ENCODE peak calls at places on chromosomes 2 and 18, in ten cellular contexts. O is gastrocnemius medialis; J is astrocyte; U is DND-41; H is tibial nerve; P is fibroblast of lung; Y is HCT116; K is SK-N-SH; I is CD8-positive, alpha-beta memory T cell; T is aorta. A is an unnamed sample.

GRCh38 chr2:151996243-151997003 is 102.4 kb downstream of the CACNB4 start:
- DNase-seq in O (no peak), J (peak), U (no peak), H (no peak), P (no peak), Y (no peak), K (no peak), I (no peak), T (no peak), A (no peak)

GRCh38 chr2:36473230-36473629 is 117.7 kb downstream of the CRIM1 start:
- DNase-seq in O (no peak), J (no peak), U (no peak), H (no peak), P (peak), Y (no peak), K (no peak), I (no peak), T (no peak), A (no peak)

GRCh38 chr2:189819297-189819704 is 35.1 kb downstream of the PMS1 start:
- DNase-seq in O (no peak), J (peak), U (no peak), H (no peak), P (peak), Y (no peak), K (no peak), I (no peak), T (no peak), A (peak)

GRCh38 chr18:25533088-25533676 is 181.2 kb upstream of the ZNF521 start:
- DNase-seq in O (no peak), J (no peak), U (peak), H (no peak), P (no peak), Y (no peak), K (no peak), I (no peak), T (no peak), A (no peak)

GRCh38 chr2:232887171-232887850 is 17.2 kb downstream of the SNORC start:
- DNase-seq in O (no peak), J (no peak), U (no peak), H (no peak), P (no peak), Y (no peak), K (peak), I (no peak), T (no peak), A (peak)

GRCh38 chr18:58054041-58054733 is 10.2 kb downstream of the NEDD4L start:
- DNase-seq in O (no peak), J (peak), U (no peak), H (no peak), P (peak), Y (no peak), K (no peak), I (no peak), T (no peak), A (peak)

GRCh38 chr2:152861349-152861942 is 143.0 kb downstream of the ARL6IP6 start:
- DNase-seq in O (no peak), J (no peak), U (peak), H (no peak), P (peak), Y (peak), K (peak), I (no peak), T (no peak), A (peak)

GRCh38 chr2:217993055-217993645 is 9.6 kb downstream of the TNS1 start:
- DNase-seq in O (no peak), J (peak), U (no peak), H (no peak), P (peak), Y (no peak), K (no peak), I (no peak), T (no peak), A (peak)

GRCh38 chr2:102841107-102841840 is 79.4 kb downstream of the TMEM182 start:
- DNase-seq in O (no peak), J (peak), U (peak), H (no peak), P (peak), Y (peak), K (peak), I (no peak), T (no peak), A (peak)

GRCh38 chr2:47904903-47905453 is 1.3 kb downstream of the FBXO11 start:
- DNase-seq in O (peak), J (peak), U (peak), H (peak), P (no peak), Y (no peak), K (peak), I (peak), T (peak), A (no peak)

GRCh38 chr2:165371356-165371755 is 98.1 kb upstream of the CSRNP3 start:
- DNase-seq in O (no peak), J (no peak), U (no peak), H (no peak), P (no peak), Y (no peak), K (no peak), I (no peak), T (no peak), A (no peak)

GRCh38 chr2:225693259-225693658 is 293.7 kb downstream of the NYAP2 start:
- DNase-seq in O (no peak), J (no peak), U (no peak), H (no peak), P (no peak), Y (no peak), K (no peak), I (no peak), T (no peak), A (no peak)

GRCh38 chr2:103898561-103898960 is 955.4 kb upstream of the POU3F3 start:
- DNase-seq in O (no peak), J (peak), U (no peak), H (no peak), P (no peak), Y (no peak), K (no peak), I (no peak), T (no peak), A (no peak)

GRCh38 chr2:76391663-76392062 is 680.9 kb upstream of the GCFC2 start:
- DNase-seq in O (no peak), J (no peak), U (peak), H (no peak), P (no peak), Y (no peak), K (no peak), I (no peak), T (no peak), A (no peak)

GRCh38 chr2:75533135-75533534 is 27.6 kb downstream of the EVA1A start:
- DNase-seq in O (no peak), J (no peak), U (no peak), H (no peak), P (no peak), Y (no peak), K (no peak), I (no peak), T (no peak), A (no peak)

GRCh38 chr2:229300814-229301213 is 29.7 kb upstream of the PID1 start:
- DNase-seq in O (no peak), J (peak), U (no peak), H (no peak), P (peak), Y (no peak), K (no peak), I (no peak), T (no peak), A (peak)

GRCh38 chr2:53786371-53787254 is at the start of the genes ASB3 and ERLEC1:
- DNase-seq in O (peak), J (peak), U (peak), H (peak), P (peak), Y (peak), K (peak), I (peak), T (peak), A (peak)

GRCh38 chr18:5476961-5477800 is 66.6 kb downstream of the EPB41L3 start:
- DNase-seq in O (no peak), J (peak), U (no peak), H (no peak), P (no peak), Y (no peak), K (no peak), I (no peak), T (no peak), A (no peak)

GRCh38 chr2:219661197-219661954 is 33.9 kb downstream of the SLC4A3 start:
- DNase-seq in O (no peak), J (peak), U (no peak), H (no peak), P (peak), Y (peak), K (no peak), I (no peak), T (no peak), A (no peak)

GRCh38 chr2:43065036-43065435 is 161.4 kb downstream of the ZFP36L2 start:
- DNase-seq in O (no peak), J (no peak), U (no peak), H (no peak), P (no peak), Y (no peak), K (no peak), I (no peak), T (no peak), A (no peak)

GRCh38 chr2:226215902-226216503 is 583.6 kb downstream of the IRS1 start:
- DNase-seq in O (no peak), J (peak), U (peak), H (peak), P (peak), Y (peak), K (peak), I (peak), T (no peak), A (peak)

GRCh38 chr18:77081387-77081773 is 51.2 kb downstream of the MBP start:
- DNase-seq in O (no peak), J (peak), U (no peak), H (no peak), P (peak), Y (no peak), K (no peak), I (no peak), T (no peak), A (peak)

GRCh38 chr2:39778233-39778632 is 825 bp downstream of the THUMPD2 start:
- DNase-seq in O (no peak), J (no peak), U (no peak), H (no peak), P (no peak), Y (no peak), K (peak), I (no peak), T (no peak), A (peak)

GRCh38 chr2:227908266-227909054 is 37.0 kb downstream of the DAW1 start:
- DNase-seq in O (no peak), J (no peak), U (no peak), H (no peak), P (peak), Y (no peak), K (no peak), I (no peak), T (no peak), A (peak)

GRCh38 chr18:67717800-67718199 is 201.3 kb upstream of the DSEL start:
- DNase-seq in O (no peak), J (no peak), U (no peak), H (no peak), P (no peak), Y (no peak), K (no peak), I (no peak), T (no peak), A (no peak)

GRCh38 chr2:64402876-64403275 is 51.1 kb upstream of the LGALSL start:
- DNase-seq in O (no peak), J (no peak), U (no peak), H (no peak), P (peak), Y (no peak), K (no peak), I (no peak), T (no peak), A (peak)

GRCh38 chr2:210541280-210541902 is 15.0 kb upstream of the CPS1 start:
- DNase-seq in O (no peak), J (no peak), U (no peak), H (no peak), P (peak), Y (no peak), K (peak), I (no peak), T (no peak), A (no peak)

GRCh38 chr2:71453404-71454220 is at the start of gene DYSF:
- DNase-seq in O (peak), J (peak), U (no peak), H (no peak), P (peak), Y (no peak), K (peak), I (no peak), T (peak), A (peak)

GRCh38 chr2:72112981-72113846 is 34.4 kb downstream of the CYP26B1 start:
- DNase-seq in O (no peak), J (no peak), U (no peak), H (no peak), P (no peak), Y (no peak), K (no peak), I (no peak), T (no peak), A (peak)

GRCh38 chr18:37403788-37404187 is 161.8 kb downstream of the CELF4 start:
- DNase-seq in O (no peak), J (no peak), U (no peak), H (no peak), P (no peak), Y (no peak), K (no peak), I (no peak), T (no peak), A (no peak)

GRCh38 chr2:173059941-173060575 is 15.6 kb upstream of the MAP3K20 start:
- DNase-seq in O (no peak), J (no peak), U (no peak), H (no peak), P (peak), Y (no peak), K (no peak), I (no peak), T (no peak), A (peak)

GRCh38 chr18:9552189-9552588 is 62.2 kb downstream of the PPP4R1 start:
- DNase-seq in O (no peak), J (peak), U (no peak), H (no peak), P (no peak), Y (no peak), K (no peak), I (no peak), T (no peak), A (no peak)

GRCh38 chr2:74715071-74715791 is 61.2 kb downstream of the SEMA4F start:
- DNase-seq in O (peak), J (peak), U (peak), H (peak), P (peak), Y (peak), K (peak), I (peak), T (peak), A (peak)

DNA sequence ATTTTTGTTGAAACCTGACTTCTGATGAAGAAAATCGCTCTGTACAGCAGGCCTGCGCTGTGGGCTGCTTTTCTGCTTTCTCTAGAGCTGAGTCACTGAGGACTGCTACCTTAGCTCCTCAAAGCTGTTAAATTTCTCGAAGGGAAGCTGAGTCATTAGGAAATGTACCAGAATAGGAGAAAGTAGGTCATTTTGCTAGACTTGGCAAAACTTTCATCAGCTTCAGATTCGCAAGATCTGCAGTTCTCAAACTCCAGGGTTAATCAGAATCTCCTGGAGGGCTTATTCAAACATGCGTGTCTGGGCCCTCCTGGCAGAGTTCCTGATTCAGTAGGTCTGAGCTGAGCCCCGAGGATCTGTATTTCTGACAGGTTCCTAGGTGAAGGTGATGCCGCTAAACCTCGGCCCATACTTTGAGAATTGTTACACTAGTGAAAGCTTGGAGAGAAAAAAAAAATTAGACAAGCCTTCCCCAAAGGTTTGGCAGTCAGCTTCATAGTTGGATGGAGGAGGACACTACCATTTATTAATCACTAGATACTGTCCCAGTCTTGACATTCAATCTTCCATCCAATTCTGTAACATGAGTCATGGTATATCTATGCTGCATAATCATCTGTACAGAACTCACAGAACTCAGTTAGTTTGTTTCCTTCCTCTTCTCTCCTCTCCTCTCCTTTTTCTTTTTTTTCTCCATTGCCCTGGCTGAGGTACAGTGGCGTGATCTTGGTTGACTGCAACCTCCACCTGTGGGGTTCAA is 297.6 kb downstream of the PARD3B start:
- DNase-seq in O (peak), J (peak), U (no peak), H (peak), P (peak), Y (no peak), K (no peak), I (no peak), T (peak), A (peak)
- H3K4me3 ChIP-seq in O (no peak), J (peak), U (no peak), H (no peak), P (peak), Y (no peak), K (peak), I (no peak), T (no peak), A (peak)

GRCh38 chr18:62811674-62812073 is 96.3 kb downstream of the PHLPP1 start:
- DNase-seq in O (no peak), J (no peak), U (no peak), H (no peak), P (no peak), Y (no peak), K (no peak), I (no peak), T (no peak), A (no peak)
- H3K27ac ChIP-seq in O (no peak), J (no peak), U (no peak), H (no peak), P (no peak), Y (no peak), K (no peak), I (no peak), T (no peak), A (no peak)

GRCh38 chr18:11989966-11990380 is 8.7 kb downstream of the IMPA2 start:
- DNase-seq in O (peak), J (no peak), U (no peak), H (no peak), P (no peak), Y (no peak), K (no peak), I (no peak), T (peak), A (no peak)

GRCh38 chr18:11990541-11990940 is 9.2 kb downstream of the IMPA2 start:
- DNase-seq in O (no peak), J (no peak), U (no peak), H (no peak), P (no peak), Y (no peak), K (no peak), I (no peak), T (peak), A (no peak)

GRCh38 chr18:11987527-11987926 is 6.2 kb downstream of the IMPA2 start:
- DNase-seq in O (peak), J (no peak), U (no peak), H (no peak), P (peak), Y (no peak), K (no peak), I (no peak), T (peak), A (peak)

GRCh38 chr18:11991021-11991770 is 9.9 kb downstream of the IMPA2 start:
- DNase-seq in O (no peak), J (no peak), U (no peak), H (no peak), P (no peak), Y (no peak), K (no peak), I (no peak), T (peak), A (no peak)

DNA sequence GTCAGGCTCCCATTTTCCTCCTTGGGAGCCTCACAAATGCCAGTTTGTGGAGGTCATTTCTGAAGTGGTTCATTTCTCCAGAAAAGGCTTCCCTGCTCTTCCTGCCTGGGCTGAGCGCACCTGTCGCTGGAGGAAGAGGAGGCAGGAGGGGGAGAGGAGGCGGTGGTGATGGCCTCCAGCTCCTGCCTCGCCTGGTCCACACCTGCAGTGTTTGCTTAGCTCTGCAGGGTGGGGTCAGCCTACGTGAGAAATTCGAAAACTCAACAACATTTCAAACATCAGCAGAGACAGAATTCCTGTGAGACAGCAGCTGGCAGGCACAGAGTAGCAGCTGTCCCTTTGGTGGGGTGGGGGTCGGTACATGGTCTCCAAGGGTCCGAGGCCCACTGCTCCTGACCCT is 7.9 kb downstream of the IMPA2 start:
- DNase-seq in O (no peak), J (no peak), U (no peak), H (no peak), P (no peak), Y (no peak), K (no peak), I (no peak), T (peak), A (no peak)
- H3K4me3 ChIP-seq in O (no peak), J (no peak), U (no peak), H (no peak), P (no peak), Y (no peak), K (no peak), I (no peak), T (no peak), A (no peak)

DNA sequence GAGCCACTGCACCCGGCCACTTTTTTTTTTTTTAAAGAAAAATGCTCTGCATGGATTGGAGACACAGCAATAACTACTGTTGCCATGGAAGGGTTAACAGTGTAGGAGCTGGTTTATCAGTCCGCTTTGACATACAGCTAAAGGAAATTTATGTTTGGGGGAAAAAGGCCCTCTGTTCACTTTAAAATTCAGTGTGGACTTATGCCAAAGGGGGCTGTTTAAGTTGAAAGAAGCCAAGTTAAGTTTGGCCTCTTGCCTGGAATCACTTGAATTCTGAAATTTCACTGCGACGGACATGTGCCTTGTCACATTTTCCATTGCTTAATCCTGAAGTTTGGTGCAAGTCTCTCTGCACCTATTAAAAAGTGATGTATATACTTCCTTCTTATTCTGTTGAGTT is 3.1 kb downstream of the KCNE4 start:
- DNase-seq in O (no peak), J (peak), U (no peak), H (no peak), P (peak), Y (no peak), K (no peak), I (no peak), T (no peak), A (peak)
- H3K27ac ChIP-seq in O (peak), J (peak), U (no peak), H (peak), P (peak), Y (no peak), K (peak), I (no peak), T (no peak), A (peak)

GRCh38 chr2:37667704-37668103 is 3.7 kb downstream of the CDC42EP3 start:
- DNase-seq in O (no peak), J (no peak), U (no peak), H (no peak), P (no peak), Y (no peak), K (no peak), I (no peak), T (no peak), A (no peak)
- H3K4me3 ChIP-seq in O (peak), J (peak), U (no peak), H (no peak), P (no peak), Y (no peak), K (peak), I (no peak), T (no peak), A (peak)